ENCODE peak calls at places on chromosomes 5 and 9, in ten cellular contexts. P, R, J, Z, V, M, F, E, B and I are unnamed samples.

GRCh38 chr5:173114536-173114935 is 29.8 kb upstream of the BNIP1 start:
- DNase-seq in B (no peak), J (no peak), P (no peak), R (no peak), E (no peak), Z (no peak), M (no peak), V (no peak), F (no peak), I (no peak)

GRCh38 chr5:164869325-164869724 is 1363.9 kb downstream of the MAT2B start:
- DNase-seq in J (no peak), E (no peak), F (no peak), Z (no peak), V (no peak), R (no peak), P (no peak), M (no peak), B (no peak), I (no peak)

GRCh38 chr5:91365498-91365897 is 17.6 kb downstream of the ARRDC3 start:
- DNase-seq in J (no peak), P (no peak), Z (no peak), M (no peak), R (no peak), B (no peak), E (no peak), F (no peak), V (no peak), I (no peak)

GRCh38 chr5:117794847-117795246 is 1193.5 kb downstream of the DTWD2 start:
- DNase-seq in B (no peak), F (no peak), M (no peak), Z (no peak), R (no peak), V (no peak), J (no peak), E (no peak), P (no peak), I (no peak)

GRCh38 chr5:148386041-148386440 is 2.3 kb downstream of the FBXO38 start:
- DNase-seq in V (no peak), J (no peak), M (no peak), P (no peak), Z (no peak), F (no peak), B (no peak), E (no peak), R (no peak), I (no peak)

GRCh38 chr9:34211395-34211794 is 32.6 kb downstream of the UBAP1 start:
- DNase-seq in P (no peak), J (no peak), Z (no peak), F (no peak), M (no peak), E (no peak), V (no peak), B (no peak), R (no peak), I (no peak)

GRCh38 chr9:89422151-89422918 is 75.6 kb downstream of the SEMA4D start:
- DNase-seq in P (no peak), B (no peak), F (no peak), E (no peak), Z (no peak), V (no peak), R (no peak), J (no peak), M (no peak), I (no peak)

GRCh38 chr5:54753034-54753433 is 232.4 kb downstream of the ESM1 start:
- DNase-seq in V (no peak), E (no peak), J (no peak), R (no peak), P (no peak), F (peak), Z (peak), M (no peak), B (no peak), I (no peak)

GRCh38 chr5:90326995-90327394 is 82.6 kb downstream of the CETN3 start:
- DNase-seq in F (no peak), E (no peak), Z (no peak), B (no peak), P (no peak), V (no peak), M (no peak), R (no peak), J (no peak), I (no peak)

GRCh38 chr5:72651109-72651508 is 143.9 kb upstream of the ZNF366 start:
- DNase-seq in M (no peak), R (no peak), J (no peak), B (no peak), P (no peak), F (no peak), V (no peak), Z (no peak), E (no peak), I (no peak)

GRCh38 chr5:75847561-75848021 is 130.4 kb upstream of the POC5 start:
- DNase-seq in J (no peak), F (no peak), P (no peak), E (no peak), V (no peak), M (no peak), R (no peak), B (no peak), Z (no peak), I (no peak)

GRCh38 chr5:138778234-138778633 is 25.0 kb downstream of the CTNNA1 start:
- DNase-seq in P (no peak), J (no peak), M (no peak), V (no peak), F (no peak), Z (no peak), E (no peak), R (no peak), B (no peak), I (no peak)

GRCh38 chr5:40284863-40285262 is 394.9 kb upstream of the PTGER4 start:
- DNase-seq in F (no peak), V (no peak), M (no peak), J (no peak), R (no peak), Z (no peak), B (no peak), E (no peak), P (no peak), I (no peak)

GRCh38 chr5:40291338-40291737 is 388.4 kb upstream of the PTGER4 start:
- DNase-seq in R (no peak), J (no peak), P (no peak), M (no peak), F (no peak), E (no peak), B (no peak), V (no peak), Z (no peak), I (no peak)

GRCh38 chr5:40292006-40292405 is 387.7 kb upstream of the PTGER4 start:
- DNase-seq in F (no peak), V (no peak), J (no peak), M (no peak), Z (no peak), E (no peak), P (no peak), R (no peak), B (no peak), I (no peak)

GRCh38 chr5:40288791-40289475 is 390.8 kb upstream of the PTGER4 start:
- DNase-seq in R (no peak), P (no peak), J (no peak), M (no peak), E (no peak), B (no peak), V (no peak), F (no peak), Z (no peak), I (no peak)
- TF ChIP-seq CTCF in R (peak), P (no peak), J (no peak), M (no peak), E (peak), B (no peak), V (no peak), F (no peak), Z (no peak), I (no peak)

DNA sequence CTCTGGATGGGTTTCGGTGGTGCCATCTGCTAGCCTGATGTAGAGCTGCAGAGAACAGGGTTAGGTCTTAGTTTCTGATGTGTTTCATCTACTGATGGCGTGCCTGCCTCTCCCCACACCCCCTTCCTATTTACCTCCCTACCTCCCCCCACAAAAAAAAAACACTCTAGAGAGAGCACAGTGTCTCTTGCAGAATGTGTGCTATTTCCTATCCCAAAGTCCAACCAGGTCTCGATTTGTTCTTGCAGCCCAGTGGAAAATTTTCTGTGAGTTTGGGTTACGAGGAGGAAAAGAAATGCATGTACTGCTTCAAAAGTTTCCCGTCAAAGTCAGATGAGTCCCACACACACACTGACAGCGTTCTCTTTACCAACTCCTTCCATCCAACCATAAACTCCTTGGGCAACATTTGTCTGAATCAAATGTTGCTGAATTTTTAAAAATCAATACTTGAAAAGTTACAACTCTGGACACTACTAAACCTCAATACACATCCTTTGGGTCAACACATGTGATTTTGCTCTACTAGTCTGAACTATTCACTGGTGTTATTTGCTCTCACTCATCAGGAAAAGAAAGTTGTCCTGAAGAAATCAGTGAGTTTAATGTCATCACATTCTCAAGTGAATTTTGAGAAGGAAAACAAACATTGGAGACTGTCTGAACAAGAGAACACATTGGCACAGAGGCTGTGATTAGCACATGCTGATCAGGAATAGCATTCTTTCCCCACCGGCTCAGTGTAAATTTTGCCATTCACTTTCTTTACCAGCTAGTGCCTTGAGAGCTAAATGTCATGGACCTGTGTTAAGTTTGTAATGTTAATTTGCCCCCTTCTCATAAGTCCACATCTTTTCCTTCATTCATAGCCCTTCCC is 84.1 kb downstream of the MAMDC2 start:
- DNase-seq in B (no peak), Z (no peak), V (no peak), J (no peak), E (no peak), P (no peak), M (no peak), F (no peak), R (no peak), I (no peak)
- H3K27ac ChIP-seq in B (peak), Z (peak), V (no peak), J (no peak), E (no peak), P (no peak), M (no peak), F (no peak), R (no peak), I (no peak)

DNA sequence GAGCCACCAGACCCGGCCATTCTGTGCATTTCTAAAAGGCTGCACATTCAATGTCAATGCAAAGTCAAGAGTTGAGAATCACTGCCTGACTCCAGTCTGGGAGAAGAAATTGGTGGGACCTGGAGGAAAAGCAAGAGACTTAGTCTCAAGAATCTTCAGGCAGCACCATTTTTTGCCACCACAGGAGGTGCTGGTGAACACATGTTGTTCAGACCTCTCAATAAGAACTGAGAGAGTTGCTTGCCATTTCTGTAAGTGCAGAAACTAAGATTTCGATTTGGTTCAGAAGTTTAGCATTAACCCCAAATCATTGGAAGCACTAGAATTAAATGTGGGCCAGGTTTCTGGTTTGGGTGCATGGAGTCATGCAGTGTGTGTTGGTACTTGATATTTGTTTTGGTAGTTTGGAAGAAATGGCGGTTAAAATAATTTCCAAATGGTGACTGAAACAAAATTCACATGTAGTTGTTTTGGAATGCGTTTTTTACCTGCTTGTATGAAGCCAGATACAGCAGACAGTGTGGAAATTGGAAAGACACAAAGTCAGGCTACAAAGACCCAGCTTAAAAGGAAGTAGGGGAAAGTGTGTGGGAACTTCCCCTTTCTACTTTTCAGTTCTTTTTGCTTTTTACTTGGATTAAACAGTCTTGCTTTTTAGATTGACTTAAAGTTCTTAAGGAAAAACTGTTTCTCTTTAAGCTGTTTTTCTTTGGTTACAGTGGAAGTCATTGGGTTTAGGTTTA is 20.4 kb downstream of the PDE8B start:
- DNase-seq in J (no peak), P (no peak), V (no peak), B (no peak), M (no peak), Z (no peak), R (no peak), F (no peak), E (peak), I (no peak)
- TF ChIP-seq CTCF in J (peak), P (no peak), V (no peak), B (no peak), M (no peak), Z (no peak), R (peak), F (no peak), E (peak), I (no peak)

DNA sequence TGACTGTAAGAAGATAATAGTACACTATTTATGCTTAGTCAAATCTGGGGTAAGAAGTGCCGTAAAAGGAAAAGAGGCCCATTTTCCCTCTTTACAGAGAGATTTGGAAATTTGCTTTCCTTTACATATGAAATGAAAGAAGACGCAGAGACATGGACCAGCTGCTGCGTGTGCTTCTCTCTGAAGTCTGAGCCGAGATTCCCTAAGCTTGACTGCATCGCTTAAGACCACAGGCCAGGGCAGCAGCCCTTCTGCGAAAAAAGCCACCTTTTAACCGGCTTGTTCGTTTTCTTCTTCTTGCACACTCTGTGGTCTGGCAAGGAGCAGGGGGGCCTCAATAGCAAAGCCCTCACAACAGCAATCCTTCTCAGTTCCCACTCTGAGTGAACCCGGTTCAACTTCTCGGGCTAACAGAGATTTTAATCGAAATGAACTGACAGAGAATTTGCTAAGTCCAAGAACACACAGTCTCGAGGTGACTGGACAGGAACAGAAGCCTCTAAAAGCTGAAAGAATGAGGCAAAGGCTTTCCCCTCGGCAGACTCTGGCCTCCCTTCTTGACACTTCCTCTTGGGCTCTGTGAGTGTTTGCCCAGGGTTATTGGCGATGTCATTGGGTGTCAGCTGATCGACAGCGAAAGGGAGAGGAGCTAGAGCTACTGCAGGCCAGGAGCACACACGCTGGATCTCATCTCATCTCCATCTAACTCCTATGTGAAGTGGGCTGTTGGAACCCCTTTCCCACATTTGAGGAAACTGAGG is 512.9 kb upstream of the KLF4 start:
- DNase-seq in M (no peak), B (peak), V (no peak), R (peak), E (no peak), P (no peak), J (no peak), F (peak), Z (peak), I (no peak)
- H3K27ac ChIP-seq in M (peak), B (peak), V (no peak), R (peak), E (no peak), P (no peak), J (no peak), F (no peak), Z (no peak), I (no peak)

GRCh38 chr5:35436441-35437057 is 181.1 kb upstream of the SPEF2 start:
- DNase-seq in P (no peak), B (no peak), V (no peak), F (no peak), M (peak), Z (no peak), R (peak), J (no peak), E (no peak), I (no peak)
- TF ChIP-seq CTCF in P (peak), B (no peak), V (no peak), F (peak), M (peak), Z (peak), R (peak), J (no peak), E (peak), I (no peak)

DNA sequence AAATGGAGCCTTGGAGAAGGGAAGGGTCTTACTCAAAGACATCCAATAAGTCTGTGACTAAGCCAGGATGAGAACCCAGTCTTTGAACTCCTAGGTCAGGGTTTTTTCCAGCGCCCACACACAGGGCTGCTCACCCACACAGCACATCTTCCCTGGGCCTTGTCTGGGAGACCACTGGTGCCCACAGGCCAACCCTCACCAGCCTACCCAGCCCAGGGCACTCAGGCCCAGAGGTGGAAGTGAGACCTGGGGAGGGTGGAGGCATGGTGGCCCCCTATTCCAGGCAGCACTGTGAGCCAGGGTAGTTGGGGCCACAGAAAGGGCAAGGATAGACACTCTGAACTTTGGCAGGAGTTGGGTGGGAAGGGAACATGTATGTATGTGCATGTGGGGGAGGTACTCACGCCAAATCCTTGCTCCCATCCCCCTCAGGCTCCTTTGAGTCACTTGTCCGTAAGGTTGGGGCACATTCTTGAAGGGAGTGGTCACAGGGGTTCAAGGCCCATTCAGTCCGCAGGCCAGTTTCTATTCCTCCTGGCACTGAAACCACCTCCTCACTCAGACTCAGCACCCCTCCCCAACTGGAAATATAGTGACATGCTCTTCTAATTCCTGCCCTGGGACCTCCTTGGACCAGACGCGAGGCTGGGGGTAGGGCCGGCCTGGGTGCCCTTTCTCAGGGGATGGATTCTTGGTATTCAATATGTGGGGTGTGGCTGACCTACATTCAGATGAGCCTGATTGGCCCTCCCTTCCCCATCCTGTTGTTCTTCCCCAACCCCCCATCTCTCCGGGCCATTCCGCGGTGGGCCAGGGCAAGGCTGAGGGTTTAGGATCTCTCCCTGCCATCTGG is 2.9 kb upstream of the SLC4A9 start:
- DNase-seq in M (no peak), Z (no peak), R (no peak), F (no peak), P (no peak), B (no peak), E (no peak), V (no peak), J (no peak), I (no peak)
- H3K27ac ChIP-seq in M (no peak), Z (no peak), R (no peak), F (no peak), P (no peak), B (no peak), E (no peak), V (no peak), J (no peak), I (no peak)

GRCh38 chr9:137302176-137303030 is at the start of gene NRARP:
- DNase-seq in V (peak), R (peak), F (peak), J (peak), B (peak), E (peak), P (peak), M (peak), Z (peak), I (peak)
- TF ChIP-seq CTCF in V (peak), R (peak), F (peak), J (peak), B (peak), E (peak), P (peak), M (peak), Z (peak), I (peak)

GRCh38 chr5:66206465-66206864 is 62.4 kb downstream of the SREK1 start:
- DNase-seq in F (no peak), Z (no peak), E (no peak), M (peak), V (no peak), J (no peak), B (no peak), R (no peak), P (no peak), I (no peak)

GRCh38 chr5:66209794-66210193 is 65.7 kb downstream of the SREK1 start:
- DNase-seq in R (no peak), E (no peak), P (no peak), Z (no peak), V (no peak), M (no peak), F (no peak), B (no peak), J (no peak), I (no peak)

GRCh38 chr5:66207800-66208561 is 63.9 kb downstream of the SREK1 start:
- DNase-seq in F (no peak), P (no peak), M (no peak), E (no peak), Z (no peak), B (no peak), R (no peak), V (no peak), J (no peak), I (no peak)

GRCh38 chr5:66213533-66213932 is 69.4 kb downstream of the SREK1 start:
- DNase-seq in F (no peak), Z (no peak), J (no peak), R (no peak), B (no peak), M (no peak), V (no peak), P (no peak), E (no peak), I (no peak)

DNA sequence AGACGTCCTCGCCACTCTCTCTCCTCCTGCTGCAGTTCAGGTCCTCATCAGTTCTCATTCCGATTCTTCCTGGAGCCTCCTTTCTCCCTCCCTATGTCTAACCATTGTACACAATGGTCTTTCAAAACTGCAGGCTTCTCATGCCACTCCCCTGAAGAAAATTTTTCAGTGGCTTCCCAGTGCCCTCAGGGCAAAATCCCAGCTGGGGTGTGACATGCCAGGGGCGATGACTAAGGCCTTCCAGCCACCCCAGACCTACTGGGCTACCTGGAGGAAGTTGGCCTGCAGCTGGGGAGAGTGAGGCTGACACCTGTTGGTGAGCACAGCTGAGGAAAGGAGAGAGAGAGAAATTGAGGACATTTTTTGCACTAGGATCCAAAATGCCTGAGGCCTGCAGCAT is 65.2 kb downstream of the SREK1 start:
- DNase-seq in P (no peak), F (no peak), R (peak), B (no peak), J (no peak), V (no peak), E (peak), Z (no peak), M (no peak), I (no peak)
- H3K27ac ChIP-seq in P (no peak), F (no peak), R (peak), B (no peak), J (no peak), V (no peak), E (no peak), Z (no peak), M (no peak), I (no peak)